ENCODE peak calls at places on chromosomes 4 and X, in eight cellular contexts. One of them, this sample, is unnamed.

GRCh38 chrX:52363247-52363883 is 5.5 kb upstream of the XAGE2 start:
- DNase-seq in GM12865: no peak
- DNase-seq in choroid plexus epithelial cell: peak; percentile 37
- DNase-seq in fibroblast of pulmonary artery: no peak
- DNase-seq in colonic mucosa: peak; percentile 50
- DNase-seq in hepatocyte: peak; percentile 31
- DNase-seq in thoracic aorta: no peak
- DNase-seq in coronary artery: no peak
- DNase-seq in this sample: no peak

GRCh38 chr4:112633477-112634235 is 3.1 kb downstream of the ZGRF1 start:
- DNase-seq in GM12865: peak; percentile 40
- DNase-seq in choroid plexus epithelial cell: peak; percentile 70
- DNase-seq in fibroblast of pulmonary artery: peak; percentile 71
- DNase-seq in colonic mucosa: no peak
- DNase-seq in hepatocyte: peak; percentile 28
- DNase-seq in thoracic aorta: no peak
- DNase-seq in coronary artery: no peak
- DNase-seq in this sample: peak; percentile 34

GRCh38 chr4:154024097-154024496 is 235.2 kb upstream of the SFRP2 start:
- DNase-seq in GM12865: peak; percentile 5
- DNase-seq in choroid plexus epithelial cell: peak; percentile 13
- DNase-seq in fibroblast of pulmonary artery: no peak
- DNase-seq in colonic mucosa: no peak
- DNase-seq in hepatocyte: no peak
- DNase-seq in thoracic aorta: no peak
- DNase-seq in coronary artery: no peak
- DNase-seq in this sample: no peak

GRCh38 chrX:154695913-154696312 is 42.5 kb upstream of the CTAG2 start:
- DNase-seq in GM12865: no peak
- DNase-seq in choroid plexus epithelial cell: peak; percentile 10
- DNase-seq in fibroblast of pulmonary artery: peak; percentile 60
- DNase-seq in colonic mucosa: no peak
- DNase-seq in hepatocyte: no peak
- DNase-seq in thoracic aorta: no peak
- DNase-seq in coronary artery: no peak
- DNase-seq in this sample: no peak

GRCh38 chr4:70958681-70959080 is 34.8 kb upstream of the DCK start:
- DNase-seq in GM12865: no peak
- DNase-seq in choroid plexus epithelial cell: peak; percentile 64
- DNase-seq in fibroblast of pulmonary artery: peak; percentile 56
- DNase-seq in colonic mucosa: no peak
- DNase-seq in hepatocyte: no peak
- DNase-seq in thoracic aorta: no peak
- DNase-seq in coronary artery: no peak
- DNase-seq in this sample: no peak

GRCh38 chr4:174217273-174218126 is 66.0 kb downstream of the FBXO8 start:
- DNase-seq in GM12865: no peak
- DNase-seq in choroid plexus epithelial cell: peak; percentile 51
- DNase-seq in fibroblast of pulmonary artery: peak; percentile 60
- DNase-seq in colonic mucosa: no peak
- DNase-seq in hepatocyte: peak; percentile 19
- DNase-seq in thoracic aorta: no peak
- DNase-seq in coronary artery: no peak
- DNase-seq in this sample: no peak

GRCh38 chrX:31590581-31591113 is 518.8 kb upstream of the FTHL17 start:
- DNase-seq in GM12865: no peak
- DNase-seq in choroid plexus epithelial cell: peak; percentile 74
- DNase-seq in fibroblast of pulmonary artery: peak; percentile 66
- DNase-seq in colonic mucosa: no peak
- DNase-seq in hepatocyte: no peak
- DNase-seq in thoracic aorta: no peak
- DNase-seq in coronary artery: no peak
- DNase-seq in this sample: peak; percentile 66

GRCh38 chrX:41449615-41450014 is 2.5 kb downstream of the NYX start:
- DNase-seq in GM12865: peak; percentile 64
- DNase-seq in choroid plexus epithelial cell: peak; percentile 19
- DNase-seq in fibroblast of pulmonary artery: no peak
- DNase-seq in colonic mucosa: no peak
- DNase-seq in hepatocyte: no peak
- DNase-seq in thoracic aorta: no peak
- DNase-seq in coronary artery: no peak
- DNase-seq in this sample: peak; percentile 16

GRCh38 chrX:6990552-6991193 is 156.8 kb upstream of the STS start:
- DNase-seq in GM12865: no peak
- DNase-seq in choroid plexus epithelial cell: no peak
- DNase-seq in fibroblast of pulmonary artery: no peak
- DNase-seq in colonic mucosa: no peak
- DNase-seq in hepatocyte: no peak
- DNase-seq in thoracic aorta: no peak
- DNase-seq in coronary artery: no peak
- DNase-seq in this sample: peak; percentile 1

GRCh38 chrX:13845721-13846378 is 29.0 kb upstream of the GPM6B start:
- DNase-seq in GM12865: no peak
- DNase-seq in choroid plexus epithelial cell: peak; percentile 19
- DNase-seq in fibroblast of pulmonary artery: peak; percentile 4
- DNase-seq in colonic mucosa: no peak
- DNase-seq in hepatocyte: no peak
- DNase-seq in thoracic aorta: no peak
- DNase-seq in coronary artery: no peak
- DNase-seq in this sample: peak; percentile 95

GRCh38 chr4:56880572-56880971 is 27.1 kb upstream of the REST start:
- DNase-seq in GM12865: no peak
- DNase-seq in choroid plexus epithelial cell: no peak
- DNase-seq in fibroblast of pulmonary artery: no peak
- DNase-seq in colonic mucosa: no peak
- DNase-seq in hepatocyte: no peak
- DNase-seq in thoracic aorta: no peak
- DNase-seq in coronary artery: no peak
- DNase-seq in this sample: no peak

GRCh38 chrX:154724999-154725756 is 25.7 kb downstream of the GAB3 start:
- DNase-seq in GM12865: peak; percentile 48
- DNase-seq in choroid plexus epithelial cell: no peak
- DNase-seq in fibroblast of pulmonary artery: no peak
- DNase-seq in colonic mucosa: no peak
- DNase-seq in hepatocyte: no peak
- DNase-seq in thoracic aorta: no peak
- DNase-seq in coronary artery: no peak
- DNase-seq in this sample: no peak

GRCh38 chr4:176065365-176066249 is at the start of gene WDR17:
- DNase-seq in GM12865: peak; percentile 93
- DNase-seq in choroid plexus epithelial cell: peak; percentile 52
- DNase-seq in fibroblast of pulmonary artery: peak; percentile 57
- DNase-seq in colonic mucosa: peak; percentile 86
- DNase-seq in hepatocyte: peak; percentile 94
- DNase-seq in thoracic aorta: peak; percentile 52
- DNase-seq in coronary artery: peak; percentile 89
- DNase-seq in this sample: peak; percentile 73

GRCh38 chr4:154954117-154954516 is 173.0 kb downstream of the RBM46 start:
- DNase-seq in GM12865: peak; percentile 5
- DNase-seq in choroid plexus epithelial cell: no peak
- DNase-seq in fibroblast of pulmonary artery: no peak
- DNase-seq in colonic mucosa: no peak
- DNase-seq in hepatocyte: no peak
- DNase-seq in thoracic aorta: no peak
- DNase-seq in coronary artery: no peak
- DNase-seq in this sample: no peak

GRCh38 chrX:120549483-120550452 is 11.0 kb downstream of the CUL4B start:
- DNase-seq in GM12865: no peak
- DNase-seq in choroid plexus epithelial cell: peak; percentile 93
- DNase-seq in fibroblast of pulmonary artery: peak; percentile 90
- DNase-seq in colonic mucosa: no peak
- DNase-seq in hepatocyte: peak; percentile 53
- DNase-seq in thoracic aorta: no peak
- DNase-seq in coronary artery: no peak
- DNase-seq in this sample: peak; percentile 90

GRCh38 chr4:145216532-145216931 is 36.1 kb upstream of the OTUD4 start:
- DNase-seq in GM12865: peak; percentile 53
- DNase-seq in choroid plexus epithelial cell: peak; percentile 70
- DNase-seq in fibroblast of pulmonary artery: peak; percentile 64
- DNase-seq in colonic mucosa: no peak
- DNase-seq in hepatocyte: no peak
- DNase-seq in thoracic aorta: no peak
- DNase-seq in coronary artery: no peak
- DNase-seq in this sample: peak; percentile 48

GRCh38 chrX:9091253-9091652 is 57.3 kb upstream of the FAM9B start:
- DNase-seq in GM12865: peak; percentile 1
- DNase-seq in choroid plexus epithelial cell: no peak
- DNase-seq in fibroblast of pulmonary artery: no peak
- DNase-seq in colonic mucosa: no peak
- DNase-seq in hepatocyte: no peak
- DNase-seq in thoracic aorta: no peak
- DNase-seq in coronary artery: no peak
- DNase-seq in this sample: no peak

GRCh38 chrX:124212622-124213021 is 119.8 kb upstream of the TEX13D start:
- DNase-seq in GM12865: no peak
- DNase-seq in choroid plexus epithelial cell: no peak
- DNase-seq in fibroblast of pulmonary artery: no peak
- DNase-seq in colonic mucosa: no peak
- DNase-seq in hepatocyte: no peak
- DNase-seq in thoracic aorta: no peak
- DNase-seq in coronary artery: no peak
- DNase-seq in this sample: no peak

GRCh38 chr4:10173754-10174749 is 57.5 kb upstream of the WDR1 start:
- DNase-seq in GM12865: no peak
- DNase-seq in choroid plexus epithelial cell: no peak
- DNase-seq in fibroblast of pulmonary artery: peak; percentile 50
- DNase-seq in colonic mucosa: no peak
- DNase-seq in hepatocyte: peak; percentile 29
- DNase-seq in thoracic aorta: peak; percentile 17
- DNase-seq in coronary artery: no peak
- DNase-seq in this sample: no peak

GRCh38 chrX:7263330-7263729 is 115.4 kb upstream of the PUDP start:
- DNase-seq in GM12865: no peak
- DNase-seq in choroid plexus epithelial cell: no peak
- DNase-seq in fibroblast of pulmonary artery: no peak
- DNase-seq in colonic mucosa: no peak
- DNase-seq in hepatocyte: no peak
- DNase-seq in thoracic aorta: no peak
- DNase-seq in coronary artery: no peak
- DNase-seq in this sample: peak; percentile 43

GRCh38 chr4:170047774-170048354 is 21.7 kb upstream of the MFAP3L start:
- DNase-seq in GM12865: peak; percentile 68
- DNase-seq in choroid plexus epithelial cell: peak; percentile 87
- DNase-seq in fibroblast of pulmonary artery: peak; percentile 84
- DNase-seq in colonic mucosa: peak; percentile 55
- DNase-seq in hepatocyte: peak; percentile 84
- DNase-seq in thoracic aorta: no peak
- DNase-seq in coronary artery: no peak
- DNase-seq in this sample: peak; percentile 62

DNA sequence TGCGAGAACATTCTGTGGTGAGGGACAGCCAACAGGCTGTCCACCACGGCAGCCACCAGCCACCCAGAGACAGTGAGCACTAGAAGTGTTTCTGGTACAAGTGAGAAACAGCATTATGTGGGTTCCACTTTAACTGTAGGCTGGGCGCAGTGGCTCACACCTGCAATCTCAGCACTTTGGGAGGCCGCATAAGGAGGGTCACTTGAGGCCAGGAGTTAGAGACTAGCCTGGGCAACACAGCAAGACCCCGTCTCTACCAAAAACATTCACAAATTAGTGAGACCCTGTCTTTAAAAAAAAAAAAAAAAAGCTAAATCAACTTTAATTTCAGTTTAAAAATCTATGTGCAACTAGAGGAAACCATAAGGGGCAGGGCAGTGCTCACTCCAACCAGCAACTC is 20.6 kb downstream of the FAM53A start:
- DNase-seq in GM12865: no peak
- DNase-seq in choroid plexus epithelial cell: no peak
- DNase-seq in fibroblast of pulmonary artery: no peak
- DNase-seq in colonic mucosa: no peak
- DNase-seq in hepatocyte: no peak
- DNase-seq in thoracic aorta: no peak
- DNase-seq in coronary artery: no peak
- DNase-seq in this sample: no peak
- TF ChIP-seq CTCF in GM12865: no peak
- TF ChIP-seq CTCF in choroid plexus epithelial cell: no peak
- TF ChIP-seq CTCF in fibroblast of pulmonary artery: no peak
- TF ChIP-seq CTCF in colonic mucosa: no peak
- TF ChIP-seq CTCF in hepatocyte: no peak
- TF ChIP-seq CTCF in thoracic aorta: no peak
- TF ChIP-seq CTCF in coronary artery: no peak
- TF ChIP-seq CTCF in this sample: no peak

GRCh38 chrX:112941209-112941788 is 100.7 kb upstream of the AMOT start:
- DNase-seq in GM12865: peak; percentile 14
- DNase-seq in choroid plexus epithelial cell: no peak
- DNase-seq in fibroblast of pulmonary artery: no peak
- DNase-seq in colonic mucosa: no peak
- DNase-seq in hepatocyte: peak; percentile 18
- DNase-seq in thoracic aorta: no peak
- DNase-seq in coronary artery: no peak
- DNase-seq in this sample: peak; percentile 25
- TF ChIP-seq CTCF in GM12865: peak; percentile 15
- TF ChIP-seq CTCF in choroid plexus epithelial cell: no peak
- TF ChIP-seq CTCF in fibroblast of pulmonary artery: no peak
- TF ChIP-seq CTCF in colonic mucosa: no peak
- TF ChIP-seq CTCF in hepatocyte: peak; percentile 42
- TF ChIP-seq CTCF in thoracic aorta: no peak
- TF ChIP-seq CTCF in coronary artery: no peak
- TF ChIP-seq CTCF in this sample: no peak

GRCh38 chrX:24360272-24360671 is at the start of gene SUPT20HL1:
- DNase-seq in GM12865: no peak
- DNase-seq in choroid plexus epithelial cell: no peak
- DNase-seq in fibroblast of pulmonary artery: no peak
- DNase-seq in colonic mucosa: no peak
- DNase-seq in hepatocyte: no peak
- DNase-seq in thoracic aorta: no peak
- DNase-seq in coronary artery: no peak
- DNase-seq in this sample: no peak

GRCh38 chrX:24355095-24355494 is 5.3 kb upstream of the SUPT20HL1 start:
- DNase-seq in GM12865: no peak
- DNase-seq in choroid plexus epithelial cell: no peak
- DNase-seq in fibroblast of pulmonary artery: no peak
- DNase-seq in colonic mucosa: no peak
- DNase-seq in hepatocyte: no peak
- DNase-seq in thoracic aorta: no peak
- DNase-seq in coronary artery: no peak
- DNase-seq in this sample: no peak

GRCh38 chrX:24357101-24357500 is 3.3 kb upstream of the SUPT20HL1 start:
- DNase-seq in GM12865: no peak
- DNase-seq in choroid plexus epithelial cell: peak; percentile 30
- DNase-seq in fibroblast of pulmonary artery: peak; percentile 63
- DNase-seq in colonic mucosa: no peak
- DNase-seq in hepatocyte: no peak
- DNase-seq in thoracic aorta: no peak
- DNase-seq in coronary artery: no peak
- DNase-seq in this sample: no peak
- TF ChIP-seq CTCF in GM12865: no peak
- TF ChIP-seq CTCF in choroid plexus epithelial cell: no peak
- TF ChIP-seq CTCF in fibroblast of pulmonary artery: no peak
- TF ChIP-seq CTCF in colonic mucosa: no peak
- TF ChIP-seq CTCF in hepatocyte: no peak
- TF ChIP-seq CTCF in thoracic aorta: no peak
- TF ChIP-seq CTCF in coronary artery: no peak
- TF ChIP-seq CTCF in this sample: no peak

DNA sequence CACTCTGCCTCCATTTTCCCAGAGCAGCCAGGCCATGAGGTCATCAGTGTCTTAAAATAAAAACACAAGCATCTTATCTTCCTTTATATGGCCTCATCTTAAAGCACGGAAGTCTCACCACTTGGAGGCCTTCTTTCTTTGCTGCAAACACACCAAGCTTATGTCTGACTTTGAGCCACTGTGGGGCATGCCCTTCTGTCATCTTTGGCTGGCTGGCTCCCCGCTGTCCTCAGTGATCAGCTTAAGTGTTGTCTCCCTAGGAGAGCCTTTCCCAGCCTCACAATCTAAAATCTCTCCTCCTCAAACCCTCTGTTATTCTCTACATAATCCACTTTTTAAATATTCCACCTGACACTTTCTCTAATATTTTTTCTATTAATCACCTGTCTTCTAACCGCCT is 191.6 kb upstream of the TTC29 start:
- DNase-seq in GM12865: no peak
- DNase-seq in choroid plexus epithelial cell: no peak
- DNase-seq in fibroblast of pulmonary artery: no peak
- DNase-seq in colonic mucosa: no peak
- DNase-seq in hepatocyte: no peak
- DNase-seq in thoracic aorta: no peak
- DNase-seq in coronary artery: no peak
- DNase-seq in this sample: no peak
- TF ChIP-seq CTCF in GM12865: no peak
- TF ChIP-seq CTCF in choroid plexus epithelial cell: no peak
- TF ChIP-seq CTCF in fibroblast of pulmonary artery: no peak
- TF ChIP-seq CTCF in colonic mucosa: no peak
- TF ChIP-seq CTCF in hepatocyte: no peak
- TF ChIP-seq CTCF in thoracic aorta: no peak
- TF ChIP-seq CTCF in coronary artery: no peak
- TF ChIP-seq CTCF in this sample: no peak